ENCODE peak calls at places on chromosomes 7 and 10, in four cellular contexts. B is lung; C is stimulated activated effector memory CD8-positive, alpha-beta T cell treated with anti-CD3 and anti-CD28 coated beads, Interleukin-12 subunit alpha, Interleukin-12 subunit beta, amount 100 ng/mL, for 72 hours; Q is cardiac fibroblast. L is an unnamed sample.

GRCh38 chr10:46523119-46523880 is 33.2 kb downstream of the GPRIN2 start:
- DNase-seq in B (no peak), C (no peak), Q (peak; percentile 33), L (peak; percentile 73)

GRCh38 chr10:115762029-115762428 is 511.0 kb downstream of the GFRA1 start:
- DNase-seq in B (no peak), C (no peak), Q (no peak), L (no peak)

GRCh38 chr7:121084748-121085336 is 96.3 kb downstream of the CPED1 start:
- DNase-seq in B (no peak), C (no peak), Q (peak; percentile 98), L (no peak)

GRCh38 chr10:86285136-86285790 is 81.3 kb downstream of the GRID1 start:
- DNase-seq in B (peak; percentile 11), C (peak; percentile 23), Q (no peak), L (no peak)

GRCh38 chr10:1168763-1169162 is 112.6 kb downstream of the WDR37 start:
- DNase-seq in B (no peak), C (no peak), Q (no peak), L (no peak)

GRCh38 chr10:13873201-13873600 is 286.4 kb downstream of the PRPF18 start:
- DNase-seq in B (no peak), C (no peak), Q (no peak), L (no peak)

GRCh38 chr10:79349766-79350406 is 2.6 kb downstream of the PPIF start:
- DNase-seq in B (no peak), C (no peak), Q (no peak), L (no peak)

GRCh38 chr7:39987641-39988347 is 37.7 kb downstream of the CDK13 start:
- DNase-seq in B (no peak), C (no peak), Q (no peak), L (no peak)

GRCh38 chr7:10128748-10129147 is 844.9 kb upstream of the PHF14 start:
- DNase-seq in B (no peak), C (no peak), Q (no peak), L (no peak)

GRCh38 chr7:390761-391410 is 100.9 kb downstream of the FOXL3 start:
- DNase-seq in B (no peak), C (no peak), Q (no peak), L (no peak)

GRCh38 chr10:71099731-71100361 is 112.5 kb upstream of the UNC5B start:
- DNase-seq in B (no peak), C (no peak), Q (no peak), L (no peak)

GRCh38 chr10:74249865-74250264 is 98.8 kb downstream of the ADK start:
- DNase-seq in B (no peak), C (no peak), Q (peak; percentile 65), L (no peak)

GRCh38 chr7:139895141-139895829 is 66.2 kb downstream of the TBXAS1 start:
- DNase-seq in B (no peak), C (no peak), Q (no peak), L (no peak)

GRCh38 chr7:100881136-100881535 is 6.2 kb downstream of the SRRT start:
- DNase-seq in B (no peak), C (no peak), Q (no peak), L (no peak)

GRCh38 chr10:131888186-131888604 is 12.6 kb upstream of the PPP2R2D start:
- DNase-seq in B (no peak), C (no peak), Q (no peak), L (no peak)

GRCh38 chr7:87216701-87217508 is 2.6 kb downstream of the TMEM243 start:
- DNase-seq in B (no peak), C (peak; percentile 77), Q (no peak), L (no peak)

GRCh38 chr7:44384586-44385383 is 59.4 kb upstream of the CAMK2B start:
- DNase-seq in B (no peak), C (peak; percentile 43), Q (no peak), L (no peak)

GRCh38 chr7:7539152-7539551 is 3.5 kb upstream of the COL28A1 start:
- DNase-seq in B (no peak), C (no peak), Q (no peak), L (no peak)

GRCh38 chr10:36534471-36535002 is 590.9 kb upstream of the ANKRD30A start:
- DNase-seq in B (no peak), C (no peak), Q (peak; percentile 96), L (no peak)

GRCh38 chr7:143003393-143004051 is 23.4 kb downstream of the OR9A2 start:
- DNase-seq in B (no peak), C (no peak), Q (peak; percentile 73), L (peak; percentile 12)